ENCODE peak calls at places on chromosomes 1 and 21, in five cellular contexts. V is SHP77; G is central memory CD4-positive, alpha-beta T cell; W is NCI-H1930; P is skeletal muscle cell. A is an unnamed sample.

GRCh38 chr1:171841931-171842723 is 829 bp downstream of the DNM3 start:
- DNase-seq in V (no peak), G (peak; percentile 9), W (no peak), P (no peak), A (no peak)

GRCh38 chr21:36282568-36283230 is 37.3 kb upstream of the MORC3 start:
- DNase-seq in W (no peak), P (no peak), V (no peak), G (no peak), A (no peak)

GRCh38 chr1:169608231-169608630 is 21.7 kb downstream of the SELP start:
- DNase-seq in V (no peak), W (no peak), G (no peak), P (no peak), A (no peak)

GRCh38 chr1:15153842-15154479 is 414 bp downstream of the TMEM51 start:
- DNase-seq in P (no peak), V (peak; percentile 34), W (peak; percentile 53), G (no peak), A (no peak)

GRCh38 chr1:208418667-208419066 is 174.5 kb upstream of the PLXNA2 start:
- DNase-seq in V (no peak), P (no peak), G (no peak), W (no peak), A (no peak)

GRCh38 chr1:229411434-229412055 is 22.3 kb downstream of the ACTA1 start:
- DNase-seq in P (no peak), W (no peak), G (no peak), V (no peak), A (no peak)

GRCh38 chr1:73162576-73162975 is 880.2 kb upstream of the NEGR1 start:
- DNase-seq in V (no peak), G (no peak), W (no peak), P (no peak), A (peak; percentile 3)

GRCh38 chr1:11550664-11551283 is 71.8 kb downstream of the DISP3 start:
- DNase-seq in G (no peak), V (no peak), P (peak; percentile 30), W (no peak), A (peak; percentile 47)

GRCh38 chr1:82464362-82464931 is 663.7 kb downstream of the ADGRL2 start:
- DNase-seq in G (no peak), P (peak; percentile 11), W (no peak), V (peak; percentile 80), A (no peak)

GRCh38 chr1:109890115-109890953 is 20.3 kb upstream of the CSF1 start:
- DNase-seq in P (no peak), G (no peak), V (no peak), W (no peak), A (no peak)

GRCh38 chr1:200526709-200527612 is 93.6 kb downstream of the KIF14 start:
- DNase-seq in V (no peak), W (no peak), G (no peak), P (peak; percentile 16), A (no peak)

GRCh38 chr1:29136463-29136915 is 12.8 kb upstream of the TMEM200B start:
- DNase-seq in G (no peak), W (no peak), P (no peak), V (no peak), A (no peak)

GRCh38 chr21:43957629-43958362 is 54.3 kb upstream of the TRAPPC10 start:
- DNase-seq in G (no peak), P (no peak), W (no peak), V (no peak), A (no peak)

GRCh38 chr1:234990874-234991801 is 137.5 kb downstream of the TOMM20 start:
- DNase-seq in G (no peak), P (no peak), V (no peak), W (no peak), A (no peak)

GRCh38 chr1:111603979-111604378 is 15.6 kb upstream of the RAP1A start:
- DNase-seq in P (no peak), W (no peak), V (no peak), G (peak; percentile 83), A (no peak)

GRCh38 chr1:183075861-183076260 is 52.6 kb downstream of the LAMC1 start:
- DNase-seq in G (no peak), V (no peak), P (peak; percentile 52), W (no peak), A (no peak)

GRCh38 chr1:228287541-228288425 is 79.9 kb downstream of the OBSCN start:
- DNase-seq in W (no peak), P (no peak), V (no peak), G (no peak), A (no peak)

GRCh38 chr1:185567006-185567405 is 167.2 kb upstream of the HMCN1 start:
- DNase-seq in V (peak; percentile 58), G (peak; percentile 94), P (no peak), W (no peak), A (no peak)

GRCh38 chr21:44434568-44434925 is 20.8 kb upstream of the LRRC3 start:
- DNase-seq in G (no peak), W (no peak), P (no peak), V (no peak), A (no peak)

GRCh38 chr1:31934706-31935629 is 3.2 kb downstream of the PTP4A2 start:
- DNase-seq in P (peak; percentile 14), G (peak; percentile 40), W (no peak), V (no peak), A (no peak)

A was measured in non-pigmented ciliary epithelial cell.